ENCODE peak calls at places on chromosome 9, in four cellular contexts. D, F, R and Z are unnamed samples.

GRCh38 chr9:88933607-88934379 is 57.5 kb upstream of the S1PR3 start:
- DNase-seq in D (no peak), F (no peak), R (no peak), Z (no peak)

GRCh38 chr9:14314929-14315753 is 1.2 kb upstream of the NFIB start:
- DNase-seq in D (peak), F (peak), R (no peak), Z (no peak)

GRCh38 chr9:124450931-124451661 is 845 bp downstream of the ADGRD2 start:
- DNase-seq in D (no peak), F (no peak), R (no peak), Z (no peak)

GRCh38 chr9:91188719-91189590 is 172.8 kb downstream of the AUH start:
- DNase-seq in D (no peak), F (no peak), R (no peak), Z (no peak)

GRCh38 chr9:136690841-136691261 is 3.6 kb upstream of the AGPAT2 start:
- DNase-seq in D (no peak), F (no peak), R (no peak), Z (no peak)

GRCh38 chr9:28206280-28206679 is 633.0 kb upstream of the C9orf72 start:
- DNase-seq in D (no peak), F (no peak), R (no peak), Z (no peak)

GRCh38 chr9:72583370-72583769 is 62.0 kb downstream of the TMC1 start:
- DNase-seq in D (no peak), F (no peak), R (no peak), Z (no peak)

GRCh38 chr9:87148391-87149237 is 201.3 kb upstream of the GAS1 start:
- DNase-seq in D (peak), F (peak), R (no peak), Z (peak)

GRCh38 chr9:18896531-18897179 is 136.4 kb downstream of the SAXO1 start:
- DNase-seq in D (no peak), F (no peak), R (no peak), Z (no peak)

GRCh38 chr9:94298949-94299599 is 29.4 kb downstream of the NUTM2F start:
- DNase-seq in D (no peak), F (no peak), R (no peak), Z (no peak)

GRCh38 chr9:98539954-98540353 is 168.8 kb downstream of the GABBR2 start:
- DNase-seq in D (peak), F (no peak), R (no peak), Z (no peak)

GRCh38 chr9:120791161-120791560 is 2.1 kb downstream of the FBXW2 start:
- DNase-seq in D (no peak), F (no peak), R (no peak), Z (no peak)

GRCh38 chr9:1939926-1940368 is 75.2 kb upstream of the SMARCA2 start:
- DNase-seq in D (no peak), F (peak), R (no peak), Z (no peak)

GRCh38 chr9:72132052-72132451 is 17.2 kb upstream of the GDA start:
- DNase-seq in D (no peak), F (no peak), R (no peak), Z (no peak)

GRCh38 chr9:71541436-71541835 is 226.9 kb downstream of the CEMIP2 start:
- DNase-seq in D (no peak), F (no peak), R (no peak), Z (no peak)

GRCh38 chr9:69307446-69308216 is 17.4 kb upstream of the ENTREP1 start:
- DNase-seq in D (peak), F (no peak), R (peak), Z (peak)

GRCh38 chr9:124282442-124283231 is 24.9 kb downstream of the NEK6 start:
- DNase-seq in D (peak), F (peak), R (no peak), Z (no peak)

GRCh38 chr9:77469515-77470197 is 178.5 kb downstream of the GNA14 start:
- DNase-seq in D (no peak), F (no peak), R (no peak), Z (no peak)

GRCh38 chr9:2872307-2872940 is 28.5 kb upstream of the PUM3 start:
- DNase-seq in D (peak), F (no peak), R (no peak), Z (no peak)

GRCh38 chr9:6354072-6354686 is 26.0 kb downstream of the TPD52L3 start:
- DNase-seq in D (peak), F (no peak), R (peak), Z (peak)

GRCh38 chr9:87612536-87612935 is 113.4 kb upstream of the CTSL start:
- DNase-seq in D (no peak), F (no peak), R (no peak), Z (no peak)

GRCh38 chr9:15268317-15268716 is 38.7 kb downstream of the TTC39B start:
- DNase-seq in D (no peak), F (no peak), R (no peak), Z (no peak)

GRCh38 chr9:110317921-110318320 is 19.7 kb downstream of the TXNDC8 start:
- DNase-seq in D (no peak), F (no peak), R (no peak), Z (no peak)

GRCh38 chr9:74726581-74726980 is 161.1 kb downstream of the TRPM6 start:
- DNase-seq in D (no peak), F (no peak), R (no peak), Z (no peak)

GRCh38 chr9:117744856-117745389 is 40.7 kb downstream of the TLR4 start:
- DNase-seq in D (peak), F (no peak), R (no peak), Z (no peak)

GRCh38 chr9:109815366-109815947 is 35.5 kb downstream of the PALM2AKAP2 start:
- DNase-seq in D (peak), F (no peak), R (no peak), Z (no peak)

GRCh38 chr9:91182429-91182828 is 179.3 kb downstream of the AUH start:
- DNase-seq in D (no peak), F (no peak), R (no peak), Z (no peak)

GRCh38 chr9:82124090-82124489 is 135.5 kb downstream of the SPATA31D1 start:
- DNase-seq in D (peak), F (no peak), R (peak), Z (peak)

GRCh38 chr9:76810377-76810957 is 46.2 kb downstream of the PCA3 start:
- DNase-seq in D (peak), F (peak), R (peak), Z (peak)

GRCh38 chr9:31272456-31273295 is 1111.8 kb upstream of the ACO1 start:
- DNase-seq in D (no peak), F (peak), R (no peak), Z (peak)

GRCh38 chr9:89080193-89080592 is 88.9 kb downstream of the S1PR3 start:
- DNase-seq in D (no peak), F (peak), R (no peak), Z (no peak)

GRCh38 chr9:70392189-70392588 is 22.3 kb downstream of the KLF9 start:
- DNase-seq in D (no peak), F (no peak), R (no peak), Z (no peak)

GRCh38 chr9:95752129-95752731 is 123.3 kb upstream of the ERCC6L2 start:
- DNase-seq in D (no peak), F (no peak), R (no peak), Z (no peak)
- H3K4me3 ChIP-seq in D (no peak), F (no peak), R (peak), Z (peak)

GRCh38 chr9:132795511-132796303 is 82.4 kb downstream of the AK8 start:
- DNase-seq in D (no peak), F (no peak), R (no peak), Z (no peak)
- H3K4me3 ChIP-seq in D (no peak), F (no peak), R (no peak), Z (no peak)

GRCh38 chr9:133704711-133705181 is 33.4 kb downstream of the SARDH start:
- DNase-seq in D (no peak), F (no peak), R (no peak), Z (no peak)
- H3K4me3 ChIP-seq in D (no peak), F (no peak), R (no peak), Z (no peak)

GRCh38 chr9:135377431-135377830 is 102.2 kb upstream of the PPP1R26 start:
- DNase-seq in D (no peak), F (no peak), R (no peak), Z (no peak)

GRCh38 chr9:135379540-135380267 is 99.9 kb upstream of the PPP1R26 start:
- DNase-seq in D (no peak), F (no peak), R (no peak), Z (no peak)

GRCh38 chr9:135378751-135379150 is 100.8 kb upstream of the PPP1R26 start:
- DNase-seq in D (no peak), F (no peak), R (no peak), Z (no peak)

GRCh38 chr9:135380321-135380960 is 99.1 kb upstream of the PPP1R26 start:
- DNase-seq in D (no peak), F (no peak), R (no peak), Z (no peak)

DNA sequence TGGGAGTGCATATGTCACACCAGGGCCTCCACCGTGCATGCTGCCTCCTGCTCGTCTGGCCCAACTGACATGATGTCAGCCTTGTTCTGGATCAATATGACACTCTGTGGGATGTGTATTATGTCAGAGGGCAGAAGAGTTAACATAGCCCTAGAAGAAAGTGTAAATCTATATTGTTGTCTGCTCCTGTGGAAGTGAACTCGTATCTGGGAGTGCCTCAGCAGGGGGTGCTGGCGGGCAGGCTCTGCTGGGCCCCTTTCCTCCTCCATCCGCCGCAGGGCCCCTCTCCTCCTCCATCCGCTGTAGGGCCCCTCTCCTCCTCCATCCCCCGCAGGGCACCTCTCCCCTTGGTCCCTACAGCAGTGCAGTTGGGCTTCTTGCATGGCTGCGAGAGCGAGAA is 97.7 kb upstream of the PPP1R26 start:
- DNase-seq in D (no peak), F (no peak), R (no peak), Z (no peak)
- H3K4me3 ChIP-seq in D (no peak), F (no peak), R (no peak), Z (no peak)

GRCh38 chr9:95491543-95492330 is 25.0 kb downstream of the PTCH1 start:
- DNase-seq in D (no peak), F (no peak), R (no peak), Z (no peak)
- H3K4me3 ChIP-seq in D (no peak), F (no peak), R (no peak), Z (no peak)

DNA sequence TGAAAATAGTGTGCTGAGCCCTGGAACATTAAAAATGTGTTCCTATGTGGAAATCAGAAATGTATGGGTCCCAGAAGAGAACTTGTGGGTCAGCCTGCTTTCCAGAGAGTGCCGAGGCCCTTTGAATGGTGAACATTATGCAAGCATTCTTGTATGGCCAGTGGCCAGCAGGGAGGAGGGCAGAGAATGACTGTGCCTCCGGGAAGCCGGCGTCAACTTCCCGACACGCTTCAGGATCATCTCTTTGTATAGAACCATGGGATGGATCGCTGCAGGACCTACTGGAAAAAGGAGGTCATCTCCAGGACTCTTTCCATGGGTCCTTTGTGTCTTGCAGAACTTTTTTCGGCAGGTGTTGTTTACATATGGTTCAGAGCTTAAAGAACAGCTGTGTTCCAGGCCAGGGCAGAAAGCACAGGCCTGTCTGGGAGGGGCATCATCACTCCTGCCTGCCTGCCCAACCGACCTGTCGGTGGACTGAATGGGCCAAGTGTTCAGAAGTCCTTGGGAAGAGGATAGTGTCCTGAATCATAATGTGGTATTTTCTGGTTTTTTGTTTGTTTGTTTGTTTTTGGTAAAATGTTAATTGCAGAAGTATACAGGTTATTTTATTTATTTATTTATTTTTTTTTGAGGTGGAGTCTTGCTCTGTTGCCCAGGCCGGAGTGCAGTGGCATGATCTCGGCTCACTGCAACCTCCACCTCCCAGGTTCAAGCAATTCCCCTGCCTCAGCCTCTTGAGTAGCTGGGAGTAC is 9.0 kb downstream of the PRRC2B start:
- DNase-seq in D (peak), F (peak), R (peak), Z (peak)
- H3K4me3 ChIP-seq in D (no peak), F (no peak), R (peak), Z (no peak)

GRCh38 chr9:34693560-34693959 is 2.5 kb upstream of the CCL19 start:
- DNase-seq in D (no peak), F (no peak), R (no peak), Z (no peak)
- H3K4me3 ChIP-seq in D (no peak), F (no peak), R (no peak), Z (no peak)

DNA sequence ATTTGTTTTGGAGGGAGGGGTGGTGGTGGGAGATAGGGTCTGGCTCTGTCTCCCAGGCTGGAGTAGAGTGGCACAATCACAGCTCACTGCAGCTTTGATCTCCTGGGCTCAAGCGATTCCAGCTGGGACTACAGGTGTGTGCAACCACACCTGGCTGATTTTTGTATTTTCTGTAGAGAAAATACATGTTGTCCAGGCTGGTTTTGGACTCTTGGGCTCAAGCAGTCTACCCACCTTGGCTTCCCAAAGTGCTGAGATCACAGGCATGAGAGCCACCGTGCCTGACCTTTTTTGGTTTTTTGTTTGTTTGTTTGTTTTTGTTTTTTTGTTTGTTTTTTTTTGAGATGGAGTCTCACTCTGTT is 15.4 kb downstream of the STXBP1 start:
- DNase-seq in D (no peak), F (no peak), R (no peak), Z (no peak)
- H3K4me3 ChIP-seq in D (no peak), F (no peak), R (no peak), Z (no peak)

DNA sequence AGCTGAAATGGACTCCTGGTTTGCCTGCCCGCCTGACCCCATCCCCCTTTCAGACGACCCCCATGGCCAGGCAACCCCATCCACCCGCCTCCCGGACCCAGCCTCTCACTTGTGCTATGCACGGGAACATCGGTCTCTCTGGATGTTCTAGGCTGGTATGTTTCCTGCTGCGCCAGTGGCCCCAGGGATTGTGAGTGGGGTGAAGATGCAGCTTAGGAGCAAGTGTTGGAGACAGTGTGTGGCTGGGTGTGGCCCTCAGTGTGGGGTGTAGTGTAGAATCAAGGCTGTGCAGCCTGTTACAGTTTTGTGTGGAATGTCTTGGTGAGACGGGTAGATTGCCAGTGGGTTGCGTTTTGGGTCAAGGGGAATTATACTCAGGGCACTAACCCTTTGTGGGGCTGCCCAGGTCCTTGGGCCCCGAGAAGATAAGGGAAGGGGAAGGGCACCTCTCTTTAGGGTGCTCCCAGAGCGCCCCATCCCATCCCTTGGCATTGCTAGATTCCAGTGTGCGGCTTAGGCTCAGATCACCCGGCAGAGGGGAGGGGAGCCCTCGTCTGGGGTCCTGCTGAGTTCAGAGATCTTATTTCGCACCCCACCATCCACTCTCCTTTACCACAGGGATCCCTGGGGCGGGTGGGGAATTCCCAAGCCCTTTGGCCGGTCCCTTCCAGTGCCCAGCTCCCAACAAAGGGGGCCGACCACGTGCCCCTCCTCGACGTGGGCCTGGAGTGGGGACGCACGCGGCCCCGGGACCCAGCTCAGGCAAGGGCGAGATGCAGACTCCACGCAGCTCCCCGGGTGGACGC is 4.6 kb downstream of the IER5L start:
- DNase-seq in D (no peak), F (no peak), R (no peak), Z (no peak)
- H3K4me3 ChIP-seq in D (no peak), F (no peak), R (peak), Z (no peak)

DNA sequence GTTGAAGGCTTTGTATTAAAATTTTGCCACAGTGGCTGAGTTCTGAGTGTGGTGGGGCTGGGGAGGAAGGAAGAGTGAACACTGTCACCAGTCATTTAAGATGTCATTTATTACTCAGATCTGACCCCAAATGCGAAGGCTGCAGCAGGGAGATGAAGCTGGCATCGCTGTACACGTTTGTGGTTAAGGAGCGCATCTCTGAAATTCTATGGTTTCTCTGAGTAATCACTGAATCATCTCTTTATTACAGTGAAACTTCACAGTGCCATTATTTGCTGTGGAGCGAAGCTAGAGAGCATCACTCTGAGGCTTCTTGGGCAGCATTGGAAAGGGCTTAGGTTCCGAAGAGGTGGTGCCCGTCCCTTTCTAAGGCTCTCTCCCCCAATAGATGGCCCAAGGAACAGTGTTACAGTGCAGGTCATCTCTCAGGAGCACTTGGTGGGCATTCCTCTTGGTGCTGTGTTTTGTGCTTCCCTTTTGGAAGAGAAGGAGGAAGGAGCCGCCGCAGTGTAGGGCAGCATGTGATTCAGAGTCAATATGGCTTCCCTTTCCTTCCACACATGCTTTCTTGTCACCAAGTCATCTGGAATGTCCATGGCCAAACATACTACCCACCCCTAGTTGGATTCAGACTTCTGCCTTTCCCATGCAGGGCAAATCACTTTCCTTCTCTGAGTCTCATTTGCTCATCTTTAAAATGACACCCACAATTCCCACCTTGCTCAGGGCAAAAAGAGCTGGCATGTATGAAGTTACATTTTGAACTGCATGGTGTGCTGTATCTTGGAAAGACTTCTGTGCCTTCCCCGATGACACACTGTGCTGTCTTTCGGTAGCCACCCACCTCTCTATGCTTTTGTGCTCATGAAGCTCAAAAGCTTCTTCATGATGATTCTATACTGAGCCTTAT is 9.3 kb upstream of the TEX48 start:
- DNase-seq in D (peak), F (no peak), R (peak), Z (peak)
- H3K4me3 ChIP-seq in D (no peak), F (no peak), R (no peak), Z (no peak)